ENCODE peak calls at places on chromosome 11, in six cellular contexts. One of them, this sample, is unnamed.

GRCh38 chr11:59197990-59198389 is 14.7 kb downstream of the MPEG1 start:
- DNase-seq in stimulated activated CD8-positive, alpha-beta memory T cell treated with anti-CD3 and anti-CD28 coated beads, Interleukin-12 subunit alpha, Interleukin-12 subunit beta, amount 100 ng/mL, for 1 hour: no peak
- DNase-seq in endothelial cell: no peak
- DNase-seq in Right ventricle myocardium superior: peak
- DNase-seq in cardiac muscle cell: peak
- DNase-seq in NCI-H1105 treated with DMSO at 0.1 percent for 48 hours: peak
- DNase-seq in this sample: no peak

GRCh38 chr11:554824-555499 is 5.6 kb downstream of the LMNTD2 start:
- DNase-seq in stimulated activated CD8-positive, alpha-beta memory T cell treated with anti-CD3 and anti-CD28 coated beads, Interleukin-12 subunit alpha, Interleukin-12 subunit beta, amount 100 ng/mL, for 1 hour: peak
- DNase-seq in endothelial cell: no peak
- DNase-seq in Right ventricle myocardium superior: peak
- DNase-seq in cardiac muscle cell: peak
- DNase-seq in NCI-H1105 treated with DMSO at 0.1 percent for 48 hours: peak
- DNase-seq in this sample: peak

GRCh38 chr11:95716266-95716665 is 73.3 kb downstream of the FAM76B start:
- DNase-seq in stimulated activated CD8-positive, alpha-beta memory T cell treated with anti-CD3 and anti-CD28 coated beads, Interleukin-12 subunit alpha, Interleukin-12 subunit beta, amount 100 ng/mL, for 1 hour: no peak
- DNase-seq in endothelial cell: no peak
- DNase-seq in Right ventricle myocardium superior: no peak
- DNase-seq in cardiac muscle cell: peak
- DNase-seq in NCI-H1105 treated with DMSO at 0.1 percent for 48 hours: no peak
- DNase-seq in this sample: no peak

GRCh38 chr11:133403900-133404299 is 128.4 kb downstream of the OPCML start:
- DNase-seq in stimulated activated CD8-positive, alpha-beta memory T cell treated with anti-CD3 and anti-CD28 coated beads, Interleukin-12 subunit alpha, Interleukin-12 subunit beta, amount 100 ng/mL, for 1 hour: no peak
- DNase-seq in endothelial cell: peak
- DNase-seq in Right ventricle myocardium superior: no peak
- DNase-seq in cardiac muscle cell: no peak
- DNase-seq in NCI-H1105 treated with DMSO at 0.1 percent for 48 hours: peak
- DNase-seq in this sample: no peak

GRCh38 chr11:30917859-30918478 is 331.8 kb upstream of the MPPED2 start:
- DNase-seq in stimulated activated CD8-positive, alpha-beta memory T cell treated with anti-CD3 and anti-CD28 coated beads, Interleukin-12 subunit alpha, Interleukin-12 subunit beta, amount 100 ng/mL, for 1 hour: no peak
- DNase-seq in endothelial cell: peak
- DNase-seq in Right ventricle myocardium superior: no peak
- DNase-seq in cardiac muscle cell: peak
- DNase-seq in NCI-H1105 treated with DMSO at 0.1 percent for 48 hours: peak
- DNase-seq in this sample: no peak

GRCh38 chr11:9815486-9816136 is 151.7 kb downstream of the SWAP70 start:
- DNase-seq in stimulated activated CD8-positive, alpha-beta memory T cell treated with anti-CD3 and anti-CD28 coated beads, Interleukin-12 subunit alpha, Interleukin-12 subunit beta, amount 100 ng/mL, for 1 hour: no peak
- DNase-seq in endothelial cell: no peak
- DNase-seq in Right ventricle myocardium superior: no peak
- DNase-seq in cardiac muscle cell: peak
- DNase-seq in NCI-H1105 treated with DMSO at 0.1 percent for 48 hours: no peak
- DNase-seq in this sample: no peak

GRCh38 chr11:130301002-130301401 is 13.7 kb downstream of the ZBTB44 start:
- DNase-seq in stimulated activated CD8-positive, alpha-beta memory T cell treated with anti-CD3 and anti-CD28 coated beads, Interleukin-12 subunit alpha, Interleukin-12 subunit beta, amount 100 ng/mL, for 1 hour: no peak
- DNase-seq in endothelial cell: no peak
- DNase-seq in Right ventricle myocardium superior: no peak
- DNase-seq in cardiac muscle cell: no peak
- DNase-seq in NCI-H1105 treated with DMSO at 0.1 percent for 48 hours: no peak
- DNase-seq in this sample: no peak

GRCh38 chr11:73312806-73313403 is 4.8 kb downstream of the ARHGEF17 start:
- DNase-seq in stimulated activated CD8-positive, alpha-beta memory T cell treated with anti-CD3 and anti-CD28 coated beads, Interleukin-12 subunit alpha, Interleukin-12 subunit beta, amount 100 ng/mL, for 1 hour: no peak
- DNase-seq in endothelial cell: no peak
- DNase-seq in Right ventricle myocardium superior: no peak
- DNase-seq in cardiac muscle cell: no peak
- DNase-seq in NCI-H1105 treated with DMSO at 0.1 percent for 48 hours: no peak
- DNase-seq in this sample: no peak

GRCh38 chr11:72189448-72190250 is 2.3 kb upstream of the FOLR1 start:
- DNase-seq in stimulated activated CD8-positive, alpha-beta memory T cell treated with anti-CD3 and anti-CD28 coated beads, Interleukin-12 subunit alpha, Interleukin-12 subunit beta, amount 100 ng/mL, for 1 hour: no peak
- DNase-seq in endothelial cell: no peak
- DNase-seq in Right ventricle myocardium superior: no peak
- DNase-seq in cardiac muscle cell: no peak
- DNase-seq in NCI-H1105 treated with DMSO at 0.1 percent for 48 hours: peak
- DNase-seq in this sample: no peak

GRCh38 chr11:70862093-70862492 is 390.3 kb downstream of the SHANK2 start:
- DNase-seq in stimulated activated CD8-positive, alpha-beta memory T cell treated with anti-CD3 and anti-CD28 coated beads, Interleukin-12 subunit alpha, Interleukin-12 subunit beta, amount 100 ng/mL, for 1 hour: no peak
- DNase-seq in endothelial cell: no peak
- DNase-seq in Right ventricle myocardium superior: no peak
- DNase-seq in cardiac muscle cell: no peak
- DNase-seq in NCI-H1105 treated with DMSO at 0.1 percent for 48 hours: peak
- DNase-seq in this sample: no peak

GRCh38 chr11:128716231-128716630 is 22.4 kb downstream of the FLI1 start:
- DNase-seq in stimulated activated CD8-positive, alpha-beta memory T cell treated with anti-CD3 and anti-CD28 coated beads, Interleukin-12 subunit alpha, Interleukin-12 subunit beta, amount 100 ng/mL, for 1 hour: no peak
- DNase-seq in endothelial cell: no peak
- DNase-seq in Right ventricle myocardium superior: no peak
- DNase-seq in cardiac muscle cell: no peak
- DNase-seq in NCI-H1105 treated with DMSO at 0.1 percent for 48 hours: no peak
- DNase-seq in this sample: no peak

GRCh38 chr11:36088234-36088975 is 144.5 kb downstream of the LDLRAD3 start:
- DNase-seq in stimulated activated CD8-positive, alpha-beta memory T cell treated with anti-CD3 and anti-CD28 coated beads, Interleukin-12 subunit alpha, Interleukin-12 subunit beta, amount 100 ng/mL, for 1 hour: no peak
- DNase-seq in endothelial cell: no peak
- DNase-seq in Right ventricle myocardium superior: no peak
- DNase-seq in cardiac muscle cell: no peak
- DNase-seq in NCI-H1105 treated with DMSO at 0.1 percent for 48 hours: no peak
- DNase-seq in this sample: no peak

GRCh38 chr11:69928124-69928523 is 108.9 kb upstream of the FGF3 start:
- DNase-seq in stimulated activated CD8-positive, alpha-beta memory T cell treated with anti-CD3 and anti-CD28 coated beads, Interleukin-12 subunit alpha, Interleukin-12 subunit beta, amount 100 ng/mL, for 1 hour: no peak
- DNase-seq in endothelial cell: no peak
- DNase-seq in Right ventricle myocardium superior: peak
- DNase-seq in cardiac muscle cell: no peak
- DNase-seq in NCI-H1105 treated with DMSO at 0.1 percent for 48 hours: no peak
- DNase-seq in this sample: no peak

GRCh38 chr11:110870816-110871522 is 158.7 kb upstream of the ARHGAP20 start:
- DNase-seq in stimulated activated CD8-positive, alpha-beta memory T cell treated with anti-CD3 and anti-CD28 coated beads, Interleukin-12 subunit alpha, Interleukin-12 subunit beta, amount 100 ng/mL, for 1 hour: no peak
- DNase-seq in endothelial cell: no peak
- DNase-seq in Right ventricle myocardium superior: no peak
- DNase-seq in cardiac muscle cell: no peak
- DNase-seq in NCI-H1105 treated with DMSO at 0.1 percent for 48 hours: no peak
- DNase-seq in this sample: no peak

GRCh38 chr11:95780544-95780943 is 9.0 kb downstream of the FAM76B start:
- DNase-seq in stimulated activated CD8-positive, alpha-beta memory T cell treated with anti-CD3 and anti-CD28 coated beads, Interleukin-12 subunit alpha, Interleukin-12 subunit beta, amount 100 ng/mL, for 1 hour: no peak
- DNase-seq in endothelial cell: no peak
- DNase-seq in Right ventricle myocardium superior: no peak
- DNase-seq in cardiac muscle cell: no peak
- DNase-seq in NCI-H1105 treated with DMSO at 0.1 percent for 48 hours: no peak
- DNase-seq in this sample: no peak